ENCODE peak calls at places on chromosome 7, in six cellular contexts. A is HCT116, I is GM23338, L is OCI-LY7, Y is neuronal stem cell, H is mammary epithelial cell. V is an unnamed sample.

GRCh38 chr7:111076205-111076604 is 14.7 kb upstream of the LRRN3 start:
- DNase-seq in I (no peak), L (no peak), Y (no peak), A (peak), H (peak), V (peak)

GRCh38 chr7:157318015-157318706 is 18.6 kb upstream of the DNAJB6 start:
- DNase-seq in A (no peak), L (no peak), H (peak), I (no peak), Y (no peak), V (peak)

GRCh38 chr7:96707901-96708774 is 1.5 kb downstream of the SEM1 start:
- DNase-seq in L (no peak), A (no peak), Y (no peak), H (no peak), I (no peak), V (peak)

GRCh38 chr7:77684030-77684429 is 12.2 kb upstream of the RSBN1L start:
- DNase-seq in H (peak), A (no peak), I (peak), L (no peak), Y (no peak), V (no peak)

GRCh38 chr7:150860978-150861295 is 8.6 kb downstream of the AOC1 start:
- DNase-seq in H (no peak), L (no peak), Y (no peak), I (no peak), A (no peak), V (no peak)

GRCh38 chr7:101402081-101402779 is 39.6 kb downstream of the COL26A1 start:
- DNase-seq in Y (peak), A (no peak), L (no peak), I (peak), H (peak), V (peak)

GRCh38 chr7:140719711-140720110 is 23.2 kb downstream of the NDUFB2 start:
- DNase-seq in I (no peak), Y (no peak), L (no peak), H (no peak), A (no peak), V (peak)

GRCh38 chr7:38671901-38672559 is 40.9 kb upstream of the AMPH start:
- DNase-seq in A (no peak), I (no peak), L (peak), H (no peak), Y (no peak), V (no peak)

GRCh38 chr7:2873686-2874551 is 29.8 kb upstream of the GNA12 start:
- DNase-seq in H (peak), I (peak), Y (no peak), A (peak), L (peak), V (peak)

GRCh38 chr7:151736403-151736909 is 140.5 kb downstream of the PRKAG2 start:
- DNase-seq in H (peak), L (no peak), Y (peak), A (peak), I (peak), V (peak)

GRCh38 chr7:38398725-38399321 is 125.4 kb upstream of the TARP start:
- DNase-seq in Y (peak), A (peak), L (peak), H (peak), I (peak), V (peak)

GRCh38 chr7:54967384-54967783 is 51.4 kb upstream of the EGFR start:
- DNase-seq in L (no peak), A (peak), H (peak), I (peak), Y (no peak), V (peak)

GRCh38 chr7:22231806-22232205 is 125.1 kb downstream of the RAPGEF5 start:
- DNase-seq in H (no peak), A (no peak), Y (no peak), L (no peak), I (no peak), V (peak)

GRCh38 chr7:116588225-116588624 is 63.4 kb downstream of the CAV1 start:
- DNase-seq in H (peak), A (no peak), Y (no peak), I (peak), L (peak), V (peak)

GRCh38 chr7:76356823-76357222 is 2.0 kb downstream of the YWHAG start:
- DNase-seq in L (peak), I (no peak), H (peak), Y (no peak), A (no peak), V (peak)

GRCh38 chr7:155824195-155824915 is 12.1 kb upstream of the SHH start:
- DNase-seq in Y (no peak), L (no peak), A (no peak), I (no peak), H (no peak), V (peak)

GRCh38 chr7:141975806-141976523 is 2.4 kb upstream of the TAS2R38 start:
- DNase-seq in A (peak), I (peak), L (peak), H (peak), Y (peak), V (peak)

GRCh38 chr7:35465791-35466336 is 212.0 kb upstream of the TBX20 start:
- DNase-seq in A (no peak), I (no peak), H (no peak), L (no peak), Y (no peak), V (no peak)

GRCh38 chr7:83161851-83162401 is 758 bp downstream of the PCLO start:
- DNase-seq in H (peak), L (no peak), Y (no peak), I (no peak), A (no peak), V (peak)

GRCh38 chr7:77180990-77181595 is 18.5 kb downstream of the FGL2 start:
- DNase-seq in L (no peak), H (no peak), I (no peak), A (no peak), Y (no peak), V (no peak)

GRCh38 chr7:139992353-139993054 is 70.2 kb downstream of the PARP12 start:
- DNase-seq in L (no peak), I (no peak), A (no peak), H (no peak), Y (no peak), V (no peak)

GRCh38 chr7:84970683-84971082 is 216.2 kb downstream of the SEMA3D start:
- DNase-seq in L (no peak), A (no peak), Y (no peak), H (no peak), I (no peak), V (no peak)

GRCh38 chr7:110681941-110682340 is 409.0 kb upstream of the LRRN3 start:
- DNase-seq in A (no peak), H (no peak), Y (no peak), L (no peak), I (no peak), V (no peak)

GRCh38 chr7:12360948-12361347 is 42.7 kb downstream of the VWDE start:
- DNase-seq in I (no peak), A (no peak), Y (no peak), L (no peak), H (peak), V (peak)

GRCh38 chr7:29806131-29806792 is at the start of gene WIPF3:
- DNase-seq in L (no peak), Y (peak), I (peak), H (no peak), A (peak), V (peak)

GRCh38 chr7:20269726-20270125 is 52.5 kb upstream of the MACC1 start:
- DNase-seq in I (no peak), A (no peak), L (no peak), H (peak), Y (no peak), V (peak)

GRCh38 chr7:129188372-129188891 is at the start of gene SMO:
- DNase-seq in Y (peak), H (no peak), A (no peak), I (peak), L (no peak), V (peak)

GRCh38 chr7:409344-410281 is 110.0 kb downstream of the PDGFA start:
- DNase-seq in L (no peak), A (no peak), Y (no peak), H (no peak), I (no peak), V (no peak)

GRCh38 chr7:102310414-102310815 is 23.7 kb downstream of the SH2B2 start:
- DNase-seq in H (no peak), Y (no peak), L (no peak), I (no peak), A (no peak), V (no peak)

GRCh38 chr7:82319674-82320118 is 123.9 kb downstream of the CACNA2D1 start:
- DNase-seq in Y (no peak), L (no peak), I (no peak), H (peak), A (no peak), V (no peak)

GRCh38 chr7:1693991-1694524 is 24.0 kb downstream of the ELFN1 start:
- DNase-seq in L (no peak), H (no peak), A (no peak), I (peak), Y (peak), V (peak)

GRCh38 chr7:82012453-82012852 is 242.6 kb upstream of the HGF start:
- DNase-seq in H (no peak), I (no peak), L (no peak), Y (no peak), A (no peak), V (no peak)

GRCh38 chr7:114504586-114504985 is 90.0 kb downstream of the FOXP2 start:
- DNase-seq in H (no peak), A (no peak), I (no peak), L (no peak), Y (no peak), V (no peak)

GRCh38 chr7:43490016-43490415 is 92.9 kb upstream of the STK17A start:
- DNase-seq in I (no peak), A (no peak), H (no peak), Y (no peak), L (no peak), V (no peak)

GRCh38 chr7:42617071-42617705 is 294.7 kb downstream of the C7orf25 start:
- DNase-seq in I (no peak), L (no peak), A (no peak), H (no peak), Y (no peak), V (no peak)

DNA sequence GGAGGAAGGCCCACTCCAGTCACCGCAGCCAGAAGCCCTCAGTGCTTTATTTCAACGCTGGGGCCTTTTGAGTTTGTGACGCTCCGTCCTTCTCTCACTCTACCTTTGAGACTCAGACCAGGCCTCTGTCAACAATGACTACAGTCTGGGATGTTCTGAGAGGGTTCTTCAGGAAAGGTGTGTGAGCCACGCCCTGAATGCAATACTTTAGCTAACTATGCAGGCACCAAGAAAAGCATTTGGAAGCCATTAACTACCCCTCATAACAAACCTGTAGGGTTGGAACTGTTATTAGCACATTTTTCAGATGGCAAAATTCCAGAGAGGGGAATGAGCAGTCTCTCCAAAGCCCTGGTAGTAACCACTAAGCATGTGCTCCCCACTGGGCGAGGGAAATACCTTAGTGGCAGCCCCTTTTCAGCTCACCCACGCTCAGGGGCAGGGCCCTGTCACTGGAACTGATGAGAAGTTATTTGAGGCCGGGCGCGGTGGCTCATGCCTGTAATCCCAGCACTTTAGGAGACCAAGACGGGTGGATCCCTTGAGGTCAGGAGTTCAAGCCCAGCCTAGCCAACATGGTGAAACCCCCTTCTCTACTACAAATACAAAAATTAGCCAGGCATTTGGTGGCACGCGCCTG is 5.7 kb upstream of the ARPC1B start:
- DNase-seq in A (no peak), L (no peak), H (no peak), I (peak), Y (no peak), V (no peak)
- H3K4me2 ChIP-seq in A (no peak), L (no peak), H (no peak), I (no peak), Y (no peak), V (no peak)

DNA sequence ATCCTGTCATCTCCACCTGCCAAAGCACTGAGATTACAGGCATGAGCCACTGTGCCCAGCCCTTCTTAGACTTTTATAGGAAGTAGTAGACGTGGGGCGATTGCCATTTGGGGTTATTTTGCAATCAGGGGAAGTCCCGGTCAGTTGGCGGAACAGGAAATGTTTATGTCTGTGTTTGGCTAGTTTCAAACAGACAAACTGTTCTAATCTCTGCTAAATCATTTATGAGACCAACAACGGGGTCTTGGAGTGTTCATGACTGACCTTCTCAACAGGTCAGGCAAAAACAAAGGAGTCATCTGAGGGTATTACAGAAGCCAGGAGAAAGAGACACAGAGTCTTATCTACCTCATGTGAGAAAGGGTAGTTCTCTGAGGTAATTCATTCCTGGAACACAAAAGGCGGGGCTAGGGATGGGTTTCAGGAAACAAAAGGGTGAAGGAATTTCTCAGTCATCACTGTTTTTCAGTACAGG is 6.6 kb upstream of the TPK1 start:
- DNase-seq in L (no peak), Y (no peak), H (peak), A (no peak), I (peak), V (no peak)
- H3K4me2 ChIP-seq in L (peak), Y (no peak), H (no peak), A (no peak), I (no peak), V (no peak)

DNA sequence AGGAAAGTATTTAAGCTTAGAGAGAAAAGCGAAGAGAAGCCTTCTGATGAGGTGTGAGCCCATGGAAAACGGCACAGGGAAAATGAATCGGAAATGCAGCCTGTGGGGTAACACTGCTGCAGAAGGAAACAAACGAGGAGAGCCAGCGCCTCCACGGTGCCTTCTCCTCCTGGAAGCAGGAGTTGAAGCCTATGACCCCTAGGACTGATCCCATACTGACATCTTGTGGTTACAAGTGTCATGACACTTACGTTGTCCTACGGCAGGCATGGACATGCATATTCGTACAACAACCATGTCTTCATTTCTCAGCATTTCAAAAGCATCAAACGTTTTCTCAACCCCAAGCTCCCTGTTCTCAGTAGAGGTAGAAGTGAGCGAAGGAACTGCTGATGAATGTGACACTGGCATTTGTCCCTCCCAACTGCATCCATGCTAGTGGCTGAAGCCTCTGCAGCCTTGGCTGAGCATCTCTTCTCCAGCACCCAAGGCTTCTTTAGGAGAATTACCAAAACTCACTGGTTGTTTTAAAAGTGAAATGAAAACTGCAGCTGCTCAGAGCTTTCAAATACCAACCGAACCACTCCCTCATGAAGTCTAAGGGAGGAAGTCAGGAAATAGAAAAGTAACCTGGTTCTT is 160.2 kb downstream of the JAZF1 start:
- DNase-seq in L (peak), A (peak), Y (peak), I (peak), H (peak), V (peak)
- H3K4me2 ChIP-seq in L (no peak), A (peak), Y (no peak), I (peak), H (peak), V (peak)

DNA sequence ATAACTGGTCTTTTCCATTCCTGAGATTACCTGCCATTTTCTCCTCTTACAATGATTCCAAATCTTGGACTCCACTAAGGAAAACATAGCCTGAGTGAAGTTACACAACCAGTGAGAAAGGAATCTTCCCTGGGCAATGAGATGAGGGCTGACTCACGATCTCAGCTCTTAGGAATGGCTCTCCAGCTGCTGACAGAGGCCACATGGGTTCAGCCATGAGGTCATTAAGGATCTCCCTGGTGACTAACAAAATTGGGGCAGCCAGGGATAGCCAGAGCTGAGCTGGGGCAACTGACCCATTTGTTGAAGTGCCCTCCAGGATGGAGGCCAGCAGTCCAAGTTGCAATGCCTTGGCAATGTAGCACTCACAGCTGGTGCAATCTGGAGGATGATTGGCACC is 78.7 kb upstream of the MKLN1 start:
- DNase-seq in I (no peak), L (no peak), Y (no peak), H (peak), A (no peak), V (peak)
- H3K4me2 ChIP-seq in I (no peak), L (no peak), Y (no peak), H (no peak), A (peak), V (no peak)

GRCh38 chr7:6227294-6227846 is 45.1 kb downstream of the CYTH3 start:
- DNase-seq in L (no peak), A (no peak), H (no peak), Y (no peak), I (no peak), V (no peak)
- H3K4me2 ChIP-seq in L (no peak), A (no peak), H (no peak), Y (no peak), I (no peak), V (no peak)